ENCODE peak calls at places on chromosomes 16 and 17, in six cellular contexts. One of them, this sample, is unnamed.

GRCh38 chr16:12896562-12896961 is 4.8 kb upstream of the SHISA9 start:
- DNase-seq in small intestine: peak
- DNase-seq in T-cell: no peak
- DNase-seq in AG09319: no peak
- DNase-seq in GM19239: no peak
- DNase-seq in left colon: no peak
- DNase-seq in this sample: no peak

GRCh38 chr16:85720319-85720637 is 30.6 kb downstream of the C16orf74 start:
- DNase-seq in small intestine: peak
- DNase-seq in AG09319: no peak
- DNase-seq in left colon: peak
- DNase-seq in GM19239: no peak
- DNase-seq in T-cell: no peak
- DNase-seq in this sample: no peak

GRCh38 chr17:48961516-48962233 is 6.7 kb downstream of the GIP start:
- DNase-seq in T-cell: no peak
- DNase-seq in AG09319: no peak
- DNase-seq in left colon: no peak
- DNase-seq in GM19239: no peak
- DNase-seq in small intestine: no peak
- DNase-seq in this sample: no peak

GRCh38 chr16:10616744-10617640 is 36.6 kb upstream of the EMP2 start:
- DNase-seq in AG09319: peak
- DNase-seq in T-cell: no peak
- DNase-seq in left colon: peak
- DNase-seq in small intestine: peak
- DNase-seq in GM19239: no peak
- DNase-seq in this sample: no peak

GRCh38 chr16:27690604-27691003 is 140.7 kb downstream of the KATNIP start:
- DNase-seq in GM19239: no peak
- DNase-seq in T-cell: no peak
- DNase-seq in small intestine: peak
- DNase-seq in AG09319: no peak
- DNase-seq in left colon: peak
- DNase-seq in this sample: no peak

GRCh38 chr16:85935391-85935956 is 36.5 kb downstream of the IRF8 start:
- DNase-seq in left colon: no peak
- DNase-seq in T-cell: no peak
- DNase-seq in GM19239: no peak
- DNase-seq in small intestine: no peak
- DNase-seq in AG09319: no peak
- DNase-seq in this sample: no peak

GRCh38 chr17:38815576-38816193 is 9.4 kb downstream of the CWC25 start:
- DNase-seq in left colon: no peak
- DNase-seq in GM19239: no peak
- DNase-seq in small intestine: no peak
- DNase-seq in AG09319: no peak
- DNase-seq in T-cell: no peak
- DNase-seq in this sample: peak

GRCh38 chr16:28298511-28298878 is 6.2 kb downstream of the SBK1 start:
- DNase-seq in T-cell: no peak
- DNase-seq in GM19239: no peak
- DNase-seq in small intestine: no peak
- DNase-seq in AG09319: no peak
- DNase-seq in left colon: no peak
- DNase-seq in this sample: no peak

GRCh38 chr17:79987187-79987889 is 48.3 kb downstream of the TBC1D16 start:
- DNase-seq in small intestine: no peak
- DNase-seq in T-cell: no peak
- DNase-seq in GM19239: no peak
- DNase-seq in AG09319: no peak
- DNase-seq in left colon: no peak
- DNase-seq in this sample: no peak

GRCh38 chr17:4500188-4500565 is 1.5 kb downstream of the SPNS2 start:
- DNase-seq in GM19239: no peak
- DNase-seq in left colon: no peak
- DNase-seq in AG09319: no peak
- DNase-seq in T-cell: no peak
- DNase-seq in small intestine: peak
- DNase-seq in this sample: no peak

GRCh38 chr16:54265558-54266213 is 20.9 kb downstream of the IRX3 start:
- DNase-seq in small intestine: no peak
- DNase-seq in AG09319: no peak
- DNase-seq in T-cell: no peak
- DNase-seq in left colon: no peak
- DNase-seq in GM19239: no peak
- DNase-seq in this sample: no peak

GRCh38 chr17:65496801-65497200 is 64.6 kb downstream of the AXIN2 start:
- DNase-seq in left colon: no peak
- DNase-seq in T-cell: no peak
- DNase-seq in small intestine: no peak
- DNase-seq in AG09319: no peak
- DNase-seq in GM19239: no peak
- DNase-seq in this sample: no peak

GRCh38 chr17:76540381-76541300 is 797 bp downstream of the PRCD start:
- DNase-seq in T-cell: no peak
- DNase-seq in small intestine: peak
- DNase-seq in AG09319: peak
- DNase-seq in left colon: peak
- DNase-seq in GM19239: peak
- DNase-seq in this sample: no peak

GRCh38 chr17:78379134-78379497 is 667 bp downstream of the PGS1 start:
- DNase-seq in T-cell: no peak
- DNase-seq in AG09319: no peak
- DNase-seq in small intestine: no peak
- DNase-seq in left colon: no peak
- DNase-seq in GM19239: no peak
- DNase-seq in this sample: no peak

GRCh38 chr16:19885456-19886060 is 910 bp upstream of the GPRC5B start:
- DNase-seq in small intestine: no peak
- DNase-seq in T-cell: no peak
- DNase-seq in left colon: peak
- DNase-seq in AG09319: no peak
- DNase-seq in GM19239: no peak
- DNase-seq in this sample: no peak

GRCh38 chr17:5837055-5837491 is 233.1 kb upstream of the WSCD1 start:
- DNase-seq in T-cell: no peak
- DNase-seq in left colon: no peak
- DNase-seq in small intestine: no peak
- DNase-seq in GM19239: no peak
- DNase-seq in AG09319: no peak
- DNase-seq in this sample: no peak

GRCh38 chr16:68370921-68371651 is 60.3 kb downstream of the PRMT7 start:
- DNase-seq in small intestine: no peak
- DNase-seq in T-cell: peak
- DNase-seq in AG09319: no peak
- DNase-seq in left colon: no peak
- DNase-seq in GM19239: no peak
- DNase-seq in this sample: no peak

GRCh38 chr17:71496552-71496951 is 624.3 kb upstream of the SOX9 start:
- DNase-seq in AG09319: no peak
- DNase-seq in GM19239: no peak
- DNase-seq in left colon: no peak
- DNase-seq in T-cell: no peak
- DNase-seq in small intestine: no peak
- DNase-seq in this sample: no peak